ENCODE peak calls at places on chromosomes 3 and 15, in ten cellular contexts. One of them, this sample, is unnamed.

GRCh38 chr15:75545066-75545465 is 34.0 kb downstream of the PTPN9 start:
- DNase-seq in HepG2: no peak
- DNase-seq in A549: no peak
- DNase-seq in spleen: no peak
- DNase-seq in suprapubic skin: no peak
- DNase-seq in body of pancreas: no peak
- DNase-seq in endothelial cell of umbilical vein: no peak
- DNase-seq in NB4: no peak
- DNase-seq in IMR-90: no peak
- DNase-seq in esophagus squamous epithelium: no peak
- DNase-seq in this sample: peak; percentile 17

GRCh38 chr3:195066441-195066841 is 204.5 kb downstream of the XXYLT1 start:
- DNase-seq in NB4: no peak
- DNase-seq in spleen: peak; percentile 54
- DNase-seq in endothelial cell of umbilical vein: no peak
- DNase-seq in esophagus squamous epithelium: no peak
- DNase-seq in IMR-90: no peak
- DNase-seq in HepG2: no peak
- DNase-seq in suprapubic skin: peak; percentile 48
- DNase-seq in body of pancreas: no peak
- DNase-seq in A549: no peak
- DNase-seq in this sample: no peak

GRCh38 chr15:63772531-63772930 is 61.2 kb downstream of the HERC1 start:
- DNase-seq in body of pancreas: no peak
- DNase-seq in A549: no peak
- DNase-seq in suprapubic skin: no peak
- DNase-seq in spleen: no peak
- DNase-seq in HepG2: no peak
- DNase-seq in IMR-90: no peak
- DNase-seq in esophagus squamous epithelium: no peak
- DNase-seq in NB4: no peak
- DNase-seq in endothelial cell of umbilical vein: no peak
- DNase-seq in this sample: no peak

GRCh38 chr3:26438325-26438940 is 184.1 kb upstream of the LRRC3B start:
- DNase-seq in body of pancreas: peak; percentile 17
- DNase-seq in A549: peak; percentile 15
- DNase-seq in esophagus squamous epithelium: no peak
- DNase-seq in suprapubic skin: no peak
- DNase-seq in endothelial cell of umbilical vein: no peak
- DNase-seq in NB4: no peak
- DNase-seq in HepG2: no peak
- DNase-seq in spleen: no peak
- DNase-seq in IMR-90: no peak
- DNase-seq in this sample: no peak

GRCh38 chr3:128068156-128068620 is 16.0 kb downstream of the SEC61A1 start:
- DNase-seq in NB4: peak; percentile 64
- DNase-seq in spleen: peak; percentile 67
- DNase-seq in IMR-90: peak; percentile 55
- DNase-seq in A549: peak; percentile 44
- DNase-seq in endothelial cell of umbilical vein: peak; percentile 54
- DNase-seq in body of pancreas: no peak
- DNase-seq in HepG2: peak; percentile 57
- DNase-seq in suprapubic skin: no peak
- DNase-seq in esophagus squamous epithelium: no peak
- DNase-seq in this sample: no peak

GRCh38 chr3:194137314-194138097 is 1.6 kb downstream of the HES1 start:
- DNase-seq in IMR-90: peak; percentile 68
- DNase-seq in spleen: peak; percentile 94
- DNase-seq in suprapubic skin: peak; percentile 78
- DNase-seq in NB4: peak; percentile 65
- DNase-seq in A549: peak; percentile 65
- DNase-seq in body of pancreas: peak; percentile 78
- DNase-seq in HepG2: peak; percentile 29
- DNase-seq in esophagus squamous epithelium: no peak
- DNase-seq in endothelial cell of umbilical vein: peak; percentile 74
- DNase-seq in this sample: peak; percentile 92

GRCh38 chr3:80676869-80677268 is 909.1 kb upstream of the ROBO1 start:
- DNase-seq in endothelial cell of umbilical vein: peak; percentile 4
- DNase-seq in spleen: no peak
- DNase-seq in esophagus squamous epithelium: no peak
- DNase-seq in IMR-90: no peak
- DNase-seq in body of pancreas: no peak
- DNase-seq in suprapubic skin: no peak
- DNase-seq in A549: no peak
- DNase-seq in NB4: no peak
- DNase-seq in HepG2: no peak
- DNase-seq in this sample: no peak

GRCh38 chr3:194447161-194447560 is 39.6 kb downstream of the ATP13A3 start:
- DNase-seq in suprapubic skin: no peak
- DNase-seq in HepG2: peak; percentile 67
- DNase-seq in body of pancreas: no peak
- DNase-seq in esophagus squamous epithelium: no peak
- DNase-seq in A549: no peak
- DNase-seq in IMR-90: no peak
- DNase-seq in spleen: no peak
- DNase-seq in endothelial cell of umbilical vein: no peak
- DNase-seq in NB4: no peak
- DNase-seq in this sample: no peak

GRCh38 chr3:14137004-14137403 is 12.2 kb downstream of the TMEM43 start:
- DNase-seq in spleen: no peak
- DNase-seq in NB4: no peak
- DNase-seq in IMR-90: no peak
- DNase-seq in esophagus squamous epithelium: no peak
- DNase-seq in A549: no peak
- DNase-seq in suprapubic skin: no peak
- DNase-seq in body of pancreas: no peak
- DNase-seq in endothelial cell of umbilical vein: no peak
- DNase-seq in HepG2: no peak
- DNase-seq in this sample: no peak

GRCh38 chr3:45273681-45274515 is 47.8 kb upstream of the TMEM158 start:
- DNase-seq in body of pancreas: no peak
- DNase-seq in endothelial cell of umbilical vein: no peak
- DNase-seq in spleen: no peak
- DNase-seq in HepG2: no peak
- DNase-seq in A549: peak; percentile 48
- DNase-seq in IMR-90: peak; percentile 49
- DNase-seq in esophagus squamous epithelium: no peak
- DNase-seq in suprapubic skin: no peak
- DNase-seq in NB4: peak; percentile 34
- DNase-seq in this sample: no peak

GRCh38 chr3:171833775-171834460 is 9.2 kb upstream of the TMEM212 start:
- DNase-seq in HepG2: no peak
- DNase-seq in suprapubic skin: no peak
- DNase-seq in A549: peak; percentile 66
- DNase-seq in IMR-90: peak; percentile 87
- DNase-seq in endothelial cell of umbilical vein: peak; percentile 80
- DNase-seq in esophagus squamous epithelium: no peak
- DNase-seq in spleen: no peak
- DNase-seq in NB4: peak; percentile 59
- DNase-seq in body of pancreas: no peak
- DNase-seq in this sample: no peak

GRCh38 chr3:131535596-131535995 is 32.8 kb upstream of the MRPL3 start:
- DNase-seq in esophagus squamous epithelium: no peak
- DNase-seq in spleen: no peak
- DNase-seq in endothelial cell of umbilical vein: no peak
- DNase-seq in suprapubic skin: no peak
- DNase-seq in NB4: no peak
- DNase-seq in IMR-90: peak; percentile 38
- DNase-seq in HepG2: no peak
- DNase-seq in body of pancreas: no peak
- DNase-seq in A549: no peak
- DNase-seq in this sample: no peak

GRCh38 chr3:116863842-116864626 is 154.5 kb downstream of the TUSC7 start:
- DNase-seq in HepG2: peak; percentile 1
- DNase-seq in body of pancreas: no peak
- DNase-seq in endothelial cell of umbilical vein: peak; percentile 79
- DNase-seq in esophagus squamous epithelium: no peak
- DNase-seq in NB4: peak; percentile 22
- DNase-seq in suprapubic skin: no peak
- DNase-seq in spleen: no peak
- DNase-seq in IMR-90: peak; percentile 64
- DNase-seq in A549: peak; percentile 51
- DNase-seq in this sample: no peak

GRCh38 chr15:93929375-93930094 is 301.8 kb upstream of the MCTP2 start:
- DNase-seq in HepG2: no peak
- DNase-seq in NB4: no peak
- DNase-seq in spleen: no peak
- DNase-seq in endothelial cell of umbilical vein: no peak
- DNase-seq in esophagus squamous epithelium: no peak
- DNase-seq in IMR-90: peak; percentile 60
- DNase-seq in body of pancreas: no peak
- DNase-seq in suprapubic skin: no peak
- DNase-seq in A549: no peak
- DNase-seq in this sample: peak; percentile 87

GRCh38 chr3:23372296-23372695 is 169.2 kb downstream of the UBE2E2 start:
- DNase-seq in IMR-90: no peak
- DNase-seq in body of pancreas: no peak
- DNase-seq in spleen: no peak
- DNase-seq in NB4: peak; percentile 11
- DNase-seq in endothelial cell of umbilical vein: no peak
- DNase-seq in A549: no peak
- DNase-seq in esophagus squamous epithelium: no peak
- DNase-seq in suprapubic skin: no peak
- DNase-seq in HepG2: no peak
- DNase-seq in this sample: no peak

GRCh38 chr15:30043211-30043655 is 39.5 kb upstream of the GOLGA8J start:
- DNase-seq in suprapubic skin: no peak
- DNase-seq in A549: peak; percentile 40
- DNase-seq in IMR-90: peak; percentile 29
- DNase-seq in HepG2: no peak
- DNase-seq in esophagus squamous epithelium: no peak
- DNase-seq in spleen: no peak
- DNase-seq in body of pancreas: no peak
- DNase-seq in endothelial cell of umbilical vein: peak; percentile 35
- DNase-seq in NB4: no peak
- DNase-seq in this sample: no peak

DNA sequence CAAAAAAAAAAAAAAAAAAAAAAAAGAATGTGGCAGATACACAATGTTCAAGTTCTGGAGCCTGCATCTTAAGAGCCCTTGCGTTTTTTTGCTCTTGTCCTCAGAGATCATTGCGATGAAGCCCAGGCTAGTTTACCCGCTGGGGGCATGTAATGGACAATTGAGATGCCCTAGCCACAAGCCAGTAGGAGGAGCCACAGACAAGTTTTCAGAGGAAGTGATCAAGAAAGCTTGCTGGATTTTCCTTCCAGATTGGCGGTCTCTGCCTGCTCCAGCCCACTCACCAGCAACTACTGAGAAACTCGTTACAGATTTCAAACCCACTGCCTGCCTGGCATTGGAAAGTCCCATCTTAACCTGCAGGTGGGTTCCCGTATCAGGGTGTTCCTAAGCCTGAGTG is 192.1 kb upstream of the EOMES start:
- DNase-seq in endothelial cell of umbilical vein: no peak
- DNase-seq in IMR-90: no peak
- DNase-seq in body of pancreas: no peak
- DNase-seq in A549: peak; percentile 18
- DNase-seq in esophagus squamous epithelium: no peak
- DNase-seq in suprapubic skin: no peak
- DNase-seq in NB4: peak; percentile 29
- DNase-seq in HepG2: peak; percentile 3
- DNase-seq in spleen: no peak
- DNase-seq in this sample: no peak
- TF ChIP-seq CTCF in endothelial cell of umbilical vein: no peak
- TF ChIP-seq CTCF in IMR-90: no peak
- TF ChIP-seq CTCF in body of pancreas: no peak
- TF ChIP-seq CTCF in A549: peak; percentile 5
- TF ChIP-seq CTCF in esophagus squamous epithelium: no peak
- TF ChIP-seq CTCF in suprapubic skin: no peak
- TF ChIP-seq CTCF in NB4: peak; percentile 40
- TF ChIP-seq CTCF in HepG2: peak; percentile 51
- TF ChIP-seq CTCF in spleen: no peak
- TF ChIP-seq CTCF in this sample: no peak

DNA sequence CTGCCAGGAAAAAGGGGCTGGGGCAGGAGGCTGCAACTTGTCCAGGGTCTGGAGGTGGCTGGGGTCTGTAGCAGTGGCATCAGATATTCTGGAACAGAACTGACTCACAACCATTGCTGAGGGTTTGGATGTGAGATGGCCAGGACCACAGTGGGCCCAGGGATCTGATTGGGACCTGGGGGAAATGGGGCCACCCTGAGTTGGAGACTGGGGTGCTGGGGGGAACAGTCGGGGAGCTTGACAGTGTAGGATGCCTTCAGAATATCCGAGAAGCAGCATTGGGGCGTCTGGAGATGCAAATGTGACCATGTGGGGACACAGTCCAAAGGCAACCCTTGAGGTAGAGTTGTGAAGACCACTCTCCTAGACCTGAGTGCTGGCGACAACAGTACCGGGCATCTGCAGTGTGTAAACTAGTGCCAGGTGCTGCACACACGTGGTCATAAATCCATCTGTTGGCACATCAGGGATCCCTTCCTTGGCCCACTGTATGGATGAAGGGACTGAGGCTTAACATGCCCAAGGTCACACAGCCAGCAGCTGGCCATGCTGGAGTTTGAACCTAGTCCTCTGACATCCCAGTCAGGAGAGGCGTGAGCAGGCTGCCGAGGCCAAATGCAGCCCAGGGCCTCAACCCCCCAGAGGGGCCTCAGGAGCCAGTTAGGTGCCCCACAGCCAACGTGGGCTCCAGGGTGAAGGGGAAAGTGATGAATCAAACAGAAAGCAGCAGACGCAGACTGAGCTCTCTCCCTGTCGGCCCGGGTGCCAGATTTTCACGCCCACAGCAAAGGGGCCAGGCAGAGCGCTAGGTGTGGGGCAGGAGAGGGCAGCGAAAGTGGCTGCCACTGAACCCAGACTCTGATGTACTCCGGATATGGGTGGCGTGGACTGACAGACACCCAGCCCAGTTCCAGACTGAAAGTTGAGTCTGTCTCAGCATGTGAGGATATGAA is 18.8 kb downstream of the HEMK1 start:
- DNase-seq in NB4: no peak
- DNase-seq in HepG2: peak; percentile 57
- DNase-seq in esophagus squamous epithelium: no peak
- DNase-seq in body of pancreas: no peak
- DNase-seq in endothelial cell of umbilical vein: no peak
- DNase-seq in A549: no peak
- DNase-seq in IMR-90: no peak
- DNase-seq in spleen: no peak
- DNase-seq in suprapubic skin: no peak
- DNase-seq in this sample: no peak
- TF ChIP-seq POLR2A in NB4: no peak
- TF ChIP-seq POLR2A in HepG2: peak; percentile 40
- TF ChIP-seq POLR2A in esophagus squamous epithelium: no peak
- TF ChIP-seq POLR2A in body of pancreas: no peak
- TF ChIP-seq POLR2A in endothelial cell of umbilical vein: no peak
- TF ChIP-seq POLR2A in A549: no peak
- TF ChIP-seq POLR2A in IMR-90: no peak
- TF ChIP-seq POLR2A in spleen: no peak
- TF ChIP-seq POLR2A in suprapubic skin: no peak
- TF ChIP-seq POLR2A in this sample: no peak

GRCh38 chr3:73192036-73192738 is 130.7 kb downstream of the EBLN2 start:
- DNase-seq in spleen: no peak
- DNase-seq in NB4: no peak
- DNase-seq in HepG2: peak; percentile 58
- DNase-seq in A549: peak; percentile 19
- DNase-seq in suprapubic skin: no peak
- DNase-seq in esophagus squamous epithelium: no peak
- DNase-seq in body of pancreas: no peak
- DNase-seq in IMR-90: no peak
- DNase-seq in endothelial cell of umbilical vein: no peak
- DNase-seq in this sample: no peak
- TF ChIP-seq CTCF in spleen: no peak
- TF ChIP-seq CTCF in NB4: no peak
- TF ChIP-seq CTCF in HepG2: peak; percentile 40
- TF ChIP-seq CTCF in A549: no peak
- TF ChIP-seq CTCF in suprapubic skin: no peak
- TF ChIP-seq CTCF in esophagus squamous epithelium: no peak
- TF ChIP-seq CTCF in body of pancreas: no peak
- TF ChIP-seq CTCF in IMR-90: peak; percentile 7
- TF ChIP-seq CTCF in endothelial cell of umbilical vein: no peak
- TF ChIP-seq CTCF in this sample: no peak

GRCh38 chr3:184135149-184135910 is at the start of gene EIF2B5:
- DNase-seq in spleen: peak; percentile 96
- DNase-seq in endothelial cell of umbilical vein: peak; percentile 96
- DNase-seq in NB4: peak; percentile 95
- DNase-seq in esophagus squamous epithelium: peak; percentile 35
- DNase-seq in body of pancreas: peak; percentile 88
- DNase-seq in IMR-90: peak; percentile 91
- DNase-seq in suprapubic skin: peak; percentile 95
- DNase-seq in HepG2: peak; percentile 95
- DNase-seq in A549: peak; percentile 89
- DNase-seq in this sample: peak; percentile 97
- TF ChIP-seq POLR2A in spleen: no peak
- TF ChIP-seq POLR2A in endothelial cell of umbilical vein: peak; percentile 77
- TF ChIP-seq POLR2A in NB4: peak; percentile 82
- TF ChIP-seq POLR2A in esophagus squamous epithelium: peak; percentile 66
- TF ChIP-seq POLR2A in body of pancreas: peak; percentile 81
- TF ChIP-seq POLR2A in IMR-90: peak; percentile 71
- TF ChIP-seq POLR2A in suprapubic skin: peak; percentile 26
- TF ChIP-seq POLR2A in HepG2: peak; percentile 95
- TF ChIP-seq POLR2A in A549: peak; percentile 74
- TF ChIP-seq POLR2A in this sample: no peak